ENCODE peak calls at places on chromosomes 7 and 10, in nine cellular contexts. F, U, I, Q, H, C, E, O and A are unnamed samples. For H3K9me3, the result is how much of the 10 kb centered on the place peaks cover.

GRCh38 chr7:28347964-28348363 is 64.4 kb upstream of the CREB5 start:
- DNase-seq in F (no peak), U (no peak), I (no peak), Q (no peak), H (no peak), C (no peak), E (peak), O (no peak), A (no peak)

GRCh38 chr10:24958701-24959392 is 6.4 kb upstream of the PRTFDC1 start:
- DNase-seq in F (no peak), U (peak), I (peak), Q (peak), H (peak), C (no peak), E (peak), O (no peak), A (peak)

GRCh38 chr10:80528185-80528700 is 9.5 kb upstream of the SH2D4B start:
- DNase-seq in F (no peak), U (no peak), I (no peak), Q (no peak), H (no peak), C (no peak), E (no peak), O (no peak), A (no peak)

GRCh38 chr10:34960983-34961382 is 129.2 kb downstream of the CUL2 start:
- DNase-seq in F (peak), U (peak), I (no peak), Q (no peak), H (no peak), C (no peak), E (peak), O (no peak), A (peak)

GRCh38 chr7:122885583-122886356 is 490 bp downstream of the CADPS2 start:
- DNase-seq in F (peak), U (peak), I (peak), Q (peak), H (peak), C (no peak), E (no peak), O (peak), A (peak)

GRCh38 chr7:34091330-34091917 is 186.1 kb downstream of the BMPER start:
- DNase-seq in F (no peak), U (no peak), I (peak), Q (peak), H (no peak), C (peak), E (peak), O (no peak), A (peak)

GRCh38 chr10:43137971-43138756 is at the start of gene CSGALNACT2:
- DNase-seq in F (peak), U (peak), I (peak), Q (peak), H (peak), C (peak), E (peak), O (peak), A (peak)

GRCh38 chr7:137681657-137682562 is 164.9 kb downstream of the DGKI start:
- DNase-seq in F (no peak), U (no peak), I (no peak), Q (peak), H (no peak), C (no peak), E (peak), O (no peak), A (peak)

GRCh38 chr10:23095404-23095965 is at the start of gene MSRB2:
- DNase-seq in F (peak), U (peak), I (peak), Q (peak), H (peak), C (peak), E (peak), O (peak), A (peak)

GRCh38 chr10:13483951-13484350 is 44.9 kb downstream of the BEND7 start:
- DNase-seq in F (no peak), U (no peak), I (no peak), Q (no peak), H (no peak), C (no peak), E (no peak), O (no peak), A (no peak)

GRCh38 chr7:152911904-152912303 is 152.4 kb downstream of the ACTR3B start:
- DNase-seq in F (peak), U (no peak), I (no peak), Q (no peak), H (no peak), C (no peak), E (no peak), O (no peak), A (no peak)

GRCh38 chr7:152912511-152912910 is 153.0 kb downstream of the ACTR3B start:
- DNase-seq in F (no peak), U (no peak), I (no peak), Q (no peak), H (no peak), C (no peak), E (no peak), O (no peak), A (no peak)

GRCh38 chr7:152910545-152911013 is 151.0 kb downstream of the ACTR3B start:
- DNase-seq in F (no peak), U (no peak), I (no peak), Q (no peak), H (no peak), C (no peak), E (no peak), O (no peak), A (no peak)

GRCh38 chr7:152914014-152914844 is 154.7 kb downstream of the ACTR3B start:
- DNase-seq in F (no peak), U (no peak), I (no peak), Q (no peak), H (no peak), C (no peak), E (no peak), O (no peak), A (no peak)

DNA sequence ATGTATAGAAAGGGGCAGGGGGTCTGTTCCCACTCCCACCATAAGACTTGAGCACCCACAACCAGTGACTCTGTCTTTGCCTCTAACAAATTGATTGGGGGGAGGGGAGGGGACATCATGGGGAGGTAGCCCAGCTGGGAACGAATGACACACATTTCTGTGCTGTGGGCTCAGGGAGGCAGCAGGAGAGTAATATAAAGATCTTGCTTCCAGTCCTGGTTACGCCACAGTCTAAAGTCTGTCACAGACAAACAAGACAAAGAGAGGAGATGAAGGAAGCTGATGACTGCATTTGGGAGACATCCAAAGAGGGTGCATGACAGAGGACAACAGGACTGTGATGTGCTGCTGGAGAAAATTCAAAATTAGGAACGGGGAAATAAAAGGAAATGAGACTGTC is 153.9 kb downstream of the ACTR3B start:
- DNase-seq in F (no peak), U (no peak), I (no peak), Q (no peak), H (no peak), C (no peak), E (no peak), O (no peak), A (no peak)
- H3K9me3 ChIP-seq in F (under half), U (under half), I (under half), Q (under half), H (under half), C (under half), E (under half), O (under half), A (under half)

GRCh38 chr7:45873035-45873354 is at the start of gene CCDC201:
- DNase-seq in F (no peak), U (no peak), I (no peak), Q (no peak), H (no peak), C (no peak), E (no peak), O (no peak), A (no peak)
- H3K27ac ChIP-seq in F (no peak), U (no peak), I (no peak), Q (no peak), H (no peak), C (no peak), E (no peak), O (no peak), A (no peak)

GRCh38 chr10:130425881-130426435 is 289.8 kb downstream of the GLRX3 start:
- DNase-seq in F (no peak), U (no peak), I (no peak), Q (no peak), H (no peak), C (no peak), E (no peak), O (no peak), A (no peak)
- H3K9me3 ChIP-seq in F (under half), U (under half), I (under half), Q (under half), H (under half), C (under half), E (half or more), O (under half), A (under half)

GRCh38 chr7:17937506-17938115 is 2.7 kb downstream of the SNX13 start:
- DNase-seq in F (no peak), U (no peak), I (no peak), Q (peak), H (no peak), C (peak), E (peak), O (no peak), A (peak)
- H3K27ac ChIP-seq in F (no peak), U (peak), I (no peak), Q (no peak), H (no peak), C (peak), E (no peak), O (peak), A (no peak)

DNA sequence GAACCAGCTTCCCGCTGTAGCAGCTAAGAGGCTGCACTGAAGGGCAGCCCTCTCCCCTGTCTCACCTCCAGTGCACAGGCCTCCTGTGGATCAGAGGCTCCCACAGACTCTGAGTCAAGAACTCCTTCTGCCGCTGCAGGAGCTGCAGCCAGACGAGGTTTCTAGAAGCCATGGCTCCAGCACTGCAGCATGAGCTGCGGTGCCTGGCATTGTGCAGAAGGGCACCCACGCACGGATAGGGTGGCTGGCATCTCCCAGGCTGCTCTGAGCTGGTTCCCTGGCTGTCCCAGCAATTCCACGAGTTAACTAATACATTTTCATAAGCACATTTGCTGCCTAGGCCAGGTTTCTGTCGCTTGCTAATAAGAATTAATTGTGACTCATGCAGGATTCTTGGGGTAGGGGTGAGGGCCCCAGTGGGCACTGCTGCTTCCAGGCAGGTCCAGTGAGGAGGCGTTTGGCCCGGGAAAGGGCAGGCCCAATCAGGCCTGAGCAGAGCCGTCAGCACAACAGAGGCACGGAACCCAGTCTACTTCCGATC is 594.2 kb downstream of the DNAJB6 start:
- DNase-seq in F (peak), U (no peak), I (no peak), Q (no peak), H (no peak), C (no peak), E (no peak), O (no peak), A (no peak)
- H3K9me3 ChIP-seq in F (under half), U (under half), I (under half), Q (under half), H (under half), C (under half), E (half or more), O (under half), A (half or more)

DNA sequence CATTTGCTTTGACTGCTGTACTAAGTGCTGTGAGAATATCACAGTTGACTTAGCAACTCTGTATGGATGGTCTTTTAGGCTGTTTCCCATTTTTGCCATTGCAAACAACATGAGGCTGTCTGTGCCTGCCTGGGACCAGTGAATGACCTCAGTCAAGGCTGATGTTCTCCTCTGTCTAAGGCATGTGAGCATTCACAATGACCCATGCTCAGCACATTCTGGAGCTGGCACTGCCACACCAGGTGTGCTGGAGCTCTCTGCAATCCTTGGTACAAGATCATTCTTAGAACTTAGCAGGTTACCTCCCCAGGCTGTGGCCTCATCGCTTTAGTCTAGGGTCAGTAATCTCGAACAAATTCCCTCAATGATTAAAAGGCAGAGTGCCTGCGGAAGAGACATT is 61.9 kb downstream of the SH3PXD2A start:
- DNase-seq in F (peak), U (peak), I (no peak), Q (no peak), H (no peak), C (no peak), E (no peak), O (no peak), A (no peak)
- H3K27ac ChIP-seq in F (no peak), U (no peak), I (no peak), Q (no peak), H (no peak), C (no peak), E (no peak), O (no peak), A (peak)

GRCh38 chr7:106485031-106485551 is 175.9 kb downstream of the CCDC71L start:
- DNase-seq in F (no peak), U (no peak), I (peak), Q (peak), H (no peak), C (no peak), E (peak), O (no peak), A (peak)

GRCh38 chr7:106485919-106486318 is 175.0 kb downstream of the CCDC71L start:
- DNase-seq in F (no peak), U (no peak), I (no peak), Q (no peak), H (no peak), C (no peak), E (no peak), O (no peak), A (no peak)

GRCh38 chr7:106482091-106482490 is 178.9 kb downstream of the CCDC71L start:
- DNase-seq in F (no peak), U (no peak), I (no peak), Q (no peak), H (no peak), C (no peak), E (no peak), O (no peak), A (no peak)

GRCh38 chr7:106486331-106486730 is 174.6 kb downstream of the CCDC71L start:
- DNase-seq in F (no peak), U (no peak), I (no peak), Q (peak), H (no peak), C (no peak), E (peak), O (no peak), A (peak)

DNA sequence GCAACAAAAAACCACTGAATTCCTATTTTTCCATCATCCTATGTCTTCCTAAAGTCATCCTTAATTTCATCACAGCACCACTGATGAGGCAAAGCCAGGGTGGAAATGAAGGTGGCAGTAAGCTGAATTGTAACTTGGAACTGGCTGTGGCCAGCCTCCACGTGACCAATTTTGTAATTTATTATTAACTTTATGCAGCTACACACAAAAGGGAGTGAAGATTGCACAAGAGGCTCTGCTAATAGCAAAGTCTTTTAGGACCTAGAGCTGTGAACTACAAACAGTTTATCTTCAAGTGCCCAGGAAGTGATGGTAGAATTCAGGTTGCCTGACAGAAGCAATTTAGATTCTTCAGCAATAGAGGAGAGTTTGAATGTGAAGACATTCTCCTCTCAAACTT is 176.4 kb downstream of the CCDC71L start:
- DNase-seq in F (no peak), U (no peak), I (no peak), Q (peak), H (peak), C (no peak), E (peak), O (no peak), A (no peak)
- H3K9me3 ChIP-seq in F (under half), U (under half), I (under half), Q (under half), H (under half), C (under half), E (under half), O (under half), A (under half)